ENCODE peak calls at places on chromosomes 12 and 14, in five cellular contexts. W is NCI-H524 treated with DMSO at 0.1 percent for 48 hours; P is GM23338; X is hepatic stellate cell; T is stimulated activated CD4-positive, alpha-beta T cell treated with anti-CD3 and anti-CD28 coated beads, Interleukin-12 subunit alpha, Interleukin-12 subunit beta, amount 100 ng/mL, for 24 hours. H is an unnamed sample.
A peak's percentile ranks its signal among the peaks of the same experiment; 100 is the strongest.

GRCh38 chr12:105574056-105574715 is 243.7 kb downstream of the C12orf75 start:
- DNase-seq in W (no peak), P (no peak), X (no peak), T (no peak), H (peak; percentile 70)

GRCh38 chr14:61577506-61577931 is 117.8 kb upstream of the HIF1A start:
- DNase-seq in W (no peak), P (no peak), X (no peak), T (no peak), H (peak; percentile 40)

GRCh38 chr12:14841761-14842160 is 1.6 kb downstream of the ART4 start:
- DNase-seq in W (no peak), P (peak; percentile 35), X (peak; percentile 55), T (no peak), H (peak; percentile 87)

GRCh38 chr14:89256273-89256672 is 160.8 kb downstream of the FOXN3 start:
- DNase-seq in W (no peak), P (no peak), X (no peak), T (no peak), H (no peak)

GRCh38 chr14:92160619-92161018 is 38.9 kb downstream of the CPSF2 start:
- DNase-seq in W (no peak), P (no peak), X (peak; percentile 7), T (no peak), H (peak; percentile 10)

GRCh38 chr14:61620130-61620946 is 75.0 kb upstream of the HIF1A start:
- DNase-seq in W (no peak), P (no peak), X (no peak), T (peak; percentile 51), H (peak; percentile 58)

GRCh38 chr14:101074124-101075024 is 170.9 kb upstream of the RTL1 start:
- DNase-seq in W (no peak), P (no peak), X (no peak), T (no peak), H (no peak)

GRCh38 chr12:62123721-62124203 is 136.4 kb upstream of the USP15 start:
- DNase-seq in W (no peak), P (peak; percentile 84), X (peak; percentile 6), T (peak; percentile 15), H (peak; percentile 56)

GRCh38 chr12:109244043-109244442 is 65.0 kb downstream of the FOXN4 start:
- DNase-seq in W (no peak), P (no peak), X (no peak), T (no peak), H (no peak)

GRCh38 chr12:74365178-74365964 is 172.3 kb upstream of the ATXN7L3B start:
- DNase-seq in W (no peak), P (peak; percentile 66), X (peak; percentile 9), T (peak; percentile 4), H (peak; percentile 56)

GRCh38 chr14:57122129-57122528 is 146.6 kb downstream of the EXOC5 start:
- DNase-seq in W (no peak), P (no peak), X (no peak), T (no peak), H (no peak)

GRCh38 chr12:130223767-130224244 is 61.5 kb downstream of the FZD10 start:
- DNase-seq in W (no peak), P (no peak), X (no peak), T (no peak), H (no peak)

GRCh38 chr12:80268924-80269749 is 169.8 kb downstream of the OTOGL start:
- DNase-seq in W (no peak), P (no peak), X (peak; percentile 17), T (no peak), H (peak; percentile 88)

GRCh38 chr12:18752280-18752920 is 14.5 kb downstream of the CAPZA3 start:
- DNase-seq in W (no peak), P (peak; percentile 52), X (peak; percentile 69), T (no peak), H (peak; percentile 62)

GRCh38 chr12:117671734-117672133 is 297.1 kb downstream of the KSR2 start:
- DNase-seq in W (no peak), P (peak; percentile 91), X (no peak), T (no peak), H (peak; percentile 53)

GRCh38 chr12:109302358-109302757 is 6.7 kb downstream of the FOXN4 start:
- DNase-seq in W (no peak), P (peak; percentile 36), X (no peak), T (no peak), H (peak; percentile 11)

GRCh38 chr12:108594-108993 is 42.0 kb downstream of the IQSEC3 start:
- DNase-seq in W (no peak), P (no peak), X (no peak), T (no peak), H (peak; percentile 4)

GRCh38 chr14:100192250-100192671 is 32.8 kb upstream of the DEGS2 start:
- DNase-seq in W (no peak), P (no peak), X (no peak), T (no peak), H (no peak)

GRCh38 chr12:96108321-96108720 is 72.9 kb upstream of the LTA4H start:
- DNase-seq in W (no peak), P (peak; percentile 23), X (no peak), T (peak; percentile 4), H (no peak)

GRCh38 chr12:69898236-69898635 is 73.2 kb downstream of the MYRFL start:
- DNase-seq in W (no peak), P (no peak), X (no peak), T (no peak), H (peak; percentile 6)

GRCh38 chr12:43921666-43922337 is 85.9 kb downstream of the TMEM117 start:
- DNase-seq in W (no peak), P (peak; percentile 76), X (peak; percentile 13), T (no peak), H (peak; percentile 53)

GRCh38 chr14:90580381-90581335 is 183.8 kb downstream of the CALM1 start:
- DNase-seq in W (no peak), P (no peak), X (no peak), T (no peak), H (no peak)

H was measured in kidney tubule cell.